ENCODE peak calls at places on chromosomes 6 and 20, in eight cellular contexts. J is left ventricle myocardium superior, U is HS-5, X is M059J, K is T-cell, Y is fibroblast of lung, R is osteocyte, Q is NCI-H1105 treated with DMSO at 0.1 percent for 48 hours. D is an unnamed sample.

GRCh38 chr6:25447570-25447929 is 168.4 kb downstream of the CARMIL1 start:
- DNase-seq in J (no peak), U (no peak), X (no peak), K (no peak), Y (no peak), R (no peak), Q (no peak), D (no peak)

GRCh38 chr20:17615645-17616479 is 46.0 kb downstream of the DSTN start:
- DNase-seq in J (no peak), U (no peak), X (no peak), K (no peak), Y (no peak), R (peak), Q (no peak), D (no peak)

GRCh38 chr20:10927936-10928860 is 254.4 kb upstream of the JAG1 start:
- DNase-seq in J (no peak), U (no peak), X (peak), K (no peak), Y (peak), R (no peak), Q (no peak), D (peak)

GRCh38 chr6:123841067-123841896 is 37.6 kb downstream of the NKAIN2 start:
- DNase-seq in J (no peak), U (no peak), X (no peak), K (no peak), Y (no peak), R (no peak), Q (peak), D (no peak)

GRCh38 chr6:53005667-53006250 is 10.7 kb upstream of the GSTA4 start:
- DNase-seq in J (no peak), U (no peak), X (no peak), K (no peak), Y (no peak), R (no peak), Q (no peak), D (no peak)

GRCh38 chr6:137543114-137543513 is 48.9 kb upstream of the OLIG3 start:
- DNase-seq in J (no peak), U (no peak), X (no peak), K (no peak), Y (no peak), R (no peak), Q (no peak), D (no peak)

GRCh38 chr20:5020760-5021159 is 19.4 kb upstream of the SLC23A2 start:
- DNase-seq in J (no peak), U (no peak), X (no peak), K (no peak), Y (no peak), R (no peak), Q (no peak), D (no peak)

GRCh38 chr6:47106721-47107197 is 64.6 kb upstream of the ADGRF1 start:
- DNase-seq in J (no peak), U (no peak), X (peak), K (no peak), Y (peak), R (no peak), Q (no peak), D (no peak)